ENCODE peak calls at places on chromosomes 7 and 10, in eight cellular contexts. V, A, Z, H, E, L, B and Y are unnamed samples.

GRCh38 chr7:27198871-27199801 is 755 bp downstream of the HOXA13 start:
- DNase-seq in V (no peak), A (no peak), Z (no peak), H (no peak), E (no peak), L (peak; percentile 40), B (no peak), Y (no peak)

GRCh38 chr7:24169077-24169624 is 114.8 kb upstream of the NPY start:
- DNase-seq in V (no peak), A (no peak), Z (no peak), H (no peak), E (no peak), L (no peak), B (no peak), Y (no peak)

GRCh38 chr7:28618383-28618782 is 206.1 kb downstream of the CREB5 start:
- DNase-seq in V (no peak), A (no peak), Z (no peak), H (no peak), E (no peak), L (no peak), B (no peak), Y (no peak)

GRCh38 chr10:100043796-100044195 is 34.0 kb upstream of the DNMBP start:
- DNase-seq in V (no peak), A (no peak), Z (no peak), H (peak; percentile 36), E (no peak), L (no peak), B (no peak), Y (no peak)

GRCh38 chr10:26780793-26781601 is 79.8 kb downstream of the ABI1 start:
- DNase-seq in V (no peak), A (no peak), Z (no peak), H (peak; percentile 79), E (no peak), L (no peak), B (no peak), Y (no peak)

GRCh38 chr10:63416376-63416775 is 49.4 kb downstream of the JMJD1C start:
- DNase-seq in V (no peak), A (no peak), Z (no peak), H (peak; percentile 62), E (no peak), L (no peak), B (no peak), Y (no peak)

GRCh38 chr7:30276203-30276900 is 8.0 kb upstream of the ZNRF2 start:
- DNase-seq in V (peak; percentile 28), A (peak; percentile 39), Z (no peak), H (peak; percentile 35), E (peak; percentile 93), L (peak; percentile 16), B (peak; percentile 51), Y (peak; percentile 69)

GRCh38 chr10:118501637-118502440 is 93.6 kb downstream of the PRLHR start:
- DNase-seq in V (no peak), A (no peak), Z (no peak), H (peak; percentile 63), E (no peak), L (no peak), B (no peak), Y (no peak)

GRCh38 chr10:21437770-21438382 is 87.6 kb downstream of the SKIDA1 start:
- DNase-seq in V (no peak), A (no peak), Z (no peak), H (no peak), E (no peak), L (no peak), B (no peak), Y (no peak)

GRCh38 chr7:112929411-112929810 is 139.2 kb upstream of the TMEM168 start:
- DNase-seq in V (no peak), A (no peak), Z (no peak), H (no peak), E (no peak), L (no peak), B (no peak), Y (no peak)

GRCh38 chr7:138024334-138024691 is 22.4 kb upstream of the CREB3L2 start:
- DNase-seq in V (no peak), A (no peak), Z (no peak), H (no peak), E (no peak), L (no peak), B (no peak), Y (no peak)

GRCh38 chr10:53123311-53123710 is 350.7 kb upstream of the MBL2 start:
- DNase-seq in V (no peak), A (no peak), Z (no peak), H (no peak), E (no peak), L (no peak), B (no peak), Y (no peak)

GRCh38 chr10:123139521-123140163 is 3.9 kb downstream of the HMX3 start:
- DNase-seq in V (no peak), A (no peak), Z (no peak), H (no peak), E (no peak), L (no peak), B (peak; percentile 45), Y (no peak)

GRCh38 chr7:24718977-24719491 is 38.2 kb downstream of the GSDME start:
- DNase-seq in V (no peak), A (no peak), Z (no peak), H (no peak), E (peak; percentile 94), L (no peak), B (no peak), Y (peak; percentile 27)

GRCh38 chr7:22787936-22788335 is 34.7 kb downstream of the TOMM7 start:
- DNase-seq in V (no peak), A (no peak), Z (no peak), H (no peak), E (no peak), L (no peak), B (no peak), Y (no peak)

GRCh38 chr7:103915958-103916357 is 73.5 kb downstream of the RELN start:
- DNase-seq in V (no peak), A (no peak), Z (no peak), H (no peak), E (no peak), L (no peak), B (no peak), Y (no peak)

GRCh38 chr7:95155965-95156364 is 168.4 kb downstream of the PON1 start:
- DNase-seq in V (no peak), A (no peak), Z (no peak), H (no peak), E (no peak), L (no peak), B (no peak), Y (no peak)

GRCh38 chr7:40447345-40447744 is 312.5 kb downstream of the SUGCT start:
- DNase-seq in V (no peak), A (no peak), Z (no peak), H (no peak), E (peak; percentile 13), L (no peak), B (no peak), Y (no peak)

GRCh38 chr7:23373151-23374004 is 74.2 kb downstream of the MALSU1 start:
- DNase-seq in V (no peak), A (no peak), Z (peak; percentile 28), H (no peak), E (peak; percentile 97), L (peak; percentile 80), B (no peak), Y (peak; percentile 17)

GRCh38 chr7:2710256-2710655 is 22.3 kb downstream of the AMZ1 start:
- DNase-seq in V (peak; percentile 29), A (no peak), Z (no peak), H (no peak), E (peak; percentile 85), L (no peak), B (no peak), Y (no peak)

GRCh38 chr10:112246-112645 is 23.0 kb upstream of the ZMYND11 start:
- DNase-seq in V (no peak), A (no peak), Z (no peak), H (no peak), E (no peak), L (no peak), B (no peak), Y (no peak)

GRCh38 chr10:76504823-76505222 is 1073.4 kb downstream of the LRMDA start:
- DNase-seq in V (no peak), A (no peak), Z (no peak), H (no peak), E (no peak), L (no peak), B (no peak), Y (no peak)

GRCh38 chr10:74035324-74035723 is 37.4 kb downstream of the VCL start:
- DNase-seq in V (no peak), A (no peak), Z (no peak), H (no peak), E (no peak), L (no peak), B (no peak), Y (no peak)

GRCh38 chr7:88546808-88547207 is 212.7 kb upstream of the ZNF804B start:
- DNase-seq in V (peak; percentile 3), A (no peak), Z (no peak), H (peak; percentile 3), E (peak; percentile 81), L (peak; percentile 14), B (peak; percentile 58), Y (no peak)